ENCODE peak calls at places on chromosomes 12 and 14, in six cellular contexts. One of them, this sample, is unnamed.
A peak's percentile ranks its signal among the peaks of the same experiment; 100 is the strongest.

GRCh38 chr12:51635371-51635770 is 44.3 kb downstream of the SCN8A start:
- DNase-seq in sigmoid colon: no peak
- DNase-seq in GM12891: no peak
- DNase-seq in suprapubic skin: no peak
- DNase-seq in spleen: no peak
- DNase-seq in GM12892: no peak
- DNase-seq in this sample: no peak

GRCh38 chr12:105272814-105273416 is 36.9 kb upstream of the APPL2 start:
- DNase-seq in sigmoid colon: no peak
- DNase-seq in GM12891: no peak
- DNase-seq in suprapubic skin: no peak
- DNase-seq in spleen: no peak
- DNase-seq in GM12892: no peak
- DNase-seq in this sample: no peak

GRCh38 chr12:39375206-39375808 is 67.6 kb downstream of the KIF21A start:
- DNase-seq in sigmoid colon: no peak
- DNase-seq in GM12891: no peak
- DNase-seq in suprapubic skin: no peak
- DNase-seq in spleen: no peak
- DNase-seq in GM12892: no peak
- DNase-seq in this sample: no peak

GRCh38 chr12:57456145-57456700 is 1.1 kb downstream of the INHBE start:
- DNase-seq in sigmoid colon: no peak
- DNase-seq in GM12891: no peak
- DNase-seq in suprapubic skin: no peak
- DNase-seq in spleen: peak; percentile 76
- DNase-seq in GM12892: no peak
- DNase-seq in this sample: no peak

GRCh38 chr14:100522616-100523021 is 64.6 kb downstream of the BEGAIN start:
- DNase-seq in sigmoid colon: peak; percentile 27
- DNase-seq in GM12891: no peak
- DNase-seq in suprapubic skin: no peak
- DNase-seq in spleen: peak; percentile 28
- DNase-seq in GM12892: no peak
- DNase-seq in this sample: no peak

GRCh38 chr14:73935666-73936065 is 14.2 kb downstream of the FAM161B start:
- DNase-seq in sigmoid colon: no peak
- DNase-seq in GM12891: no peak
- DNase-seq in suprapubic skin: no peak
- DNase-seq in spleen: no peak
- DNase-seq in GM12892: no peak
- DNase-seq in this sample: no peak

GRCh38 chr12:4829793-4830162 is 79.9 kb upstream of the KCNA1 start:
- DNase-seq in sigmoid colon: no peak
- DNase-seq in GM12891: no peak
- DNase-seq in suprapubic skin: no peak
- DNase-seq in spleen: no peak
- DNase-seq in GM12892: no peak
- DNase-seq in this sample: no peak

GRCh38 chr12:10553148-10553547 is 47.5 kb downstream of the EIF2S3B start:
- DNase-seq in sigmoid colon: no peak
- DNase-seq in GM12891: no peak
- DNase-seq in suprapubic skin: no peak
- DNase-seq in spleen: no peak
- DNase-seq in GM12892: no peak
- DNase-seq in this sample: no peak

GRCh38 chr12:17283563-17283962 is 677.6 kb upstream of the LMO3 start:
- DNase-seq in sigmoid colon: no peak
- DNase-seq in GM12891: no peak
- DNase-seq in suprapubic skin: no peak
- DNase-seq in spleen: no peak
- DNase-seq in GM12892: no peak
- DNase-seq in this sample: no peak

GRCh38 chr12:102171951-102172350 is 25.7 kb downstream of the PMCH start:
- DNase-seq in sigmoid colon: no peak
- DNase-seq in GM12891: no peak
- DNase-seq in suprapubic skin: no peak
- DNase-seq in spleen: no peak
- DNase-seq in GM12892: no peak
- DNase-seq in this sample: no peak

GRCh38 chr12:52965337-52965731 is 16.4 kb downstream of the KRT18 start:
- DNase-seq in sigmoid colon: no peak
- DNase-seq in GM12891: no peak
- DNase-seq in suprapubic skin: no peak
- DNase-seq in spleen: no peak
- DNase-seq in GM12892: no peak
- DNase-seq in this sample: no peak

GRCh38 chr14:56248442-56248841 is 130.2 kb downstream of the PELI2 start:
- DNase-seq in sigmoid colon: no peak
- DNase-seq in GM12891: no peak
- DNase-seq in suprapubic skin: no peak
- DNase-seq in spleen: no peak
- DNase-seq in GM12892: no peak
- DNase-seq in this sample: no peak

GRCh38 chr12:76888775-76889174 is 10.0 kb upstream of the CSRP2 start:
- DNase-seq in sigmoid colon: no peak
- DNase-seq in GM12891: no peak
- DNase-seq in suprapubic skin: no peak
- DNase-seq in spleen: no peak
- DNase-seq in GM12892: no peak
- DNase-seq in this sample: no peak

GRCh38 chr12:64780220-64780530 is 21.0 kb upstream of the GNS start:
- DNase-seq in sigmoid colon: no peak
- DNase-seq in GM12891: no peak
- DNase-seq in suprapubic skin: no peak
- DNase-seq in spleen: no peak
- DNase-seq in GM12892: no peak
- DNase-seq in this sample: no peak

GRCh38 chr12:49888461-49889151 is 15.1 kb downstream of the FAIM2 start:
- DNase-seq in sigmoid colon: peak; percentile 57
- DNase-seq in GM12891: no peak
- DNase-seq in suprapubic skin: no peak
- DNase-seq in spleen: no peak
- DNase-seq in GM12892: no peak
- DNase-seq in this sample: peak; percentile 28

GRCh38 chr14:61533513-61534255 is 161.6 kb upstream of the HIF1A start:
- DNase-seq in sigmoid colon: no peak
- DNase-seq in GM12891: no peak
- DNase-seq in suprapubic skin: no peak
- DNase-seq in spleen: no peak
- DNase-seq in GM12892: no peak
- DNase-seq in this sample: peak; percentile 32

GRCh38 chr12:106642991-106643390 is 60.2 kb downstream of the RFX4 start:
- DNase-seq in sigmoid colon: no peak
- DNase-seq in GM12891: no peak
- DNase-seq in suprapubic skin: no peak
- DNase-seq in spleen: no peak
- DNase-seq in GM12892: no peak
- DNase-seq in this sample: no peak

GRCh38 chr12:98424726-98425401 is 90.5 kb upstream of the TMPO start:
- DNase-seq in sigmoid colon: no peak
- DNase-seq in GM12891: peak; percentile 39
- DNase-seq in suprapubic skin: no peak
- DNase-seq in spleen: no peak
- DNase-seq in GM12892: no peak
- DNase-seq in this sample: peak; percentile 71

GRCh38 chr14:50859296-50859624 is 12.6 kb upstream of the ABHD12B start:
- DNase-seq in sigmoid colon: no peak
- DNase-seq in GM12891: no peak
- DNase-seq in suprapubic skin: no peak
- DNase-seq in spleen: no peak
- DNase-seq in GM12892: no peak
- DNase-seq in this sample: no peak
- TF ChIP-seq POLR2AphosphoS5 in sigmoid colon: no peak
- TF ChIP-seq POLR2AphosphoS5 in GM12891: no peak
- TF ChIP-seq POLR2AphosphoS5 in suprapubic skin: no peak
- TF ChIP-seq POLR2AphosphoS5 in spleen: no peak
- TF ChIP-seq POLR2AphosphoS5 in GM12892: no peak
- TF ChIP-seq POLR2AphosphoS5 in this sample: no peak

GRCh38 chr14:52729925-52730707 is at the start of gene STYX:
- DNase-seq in sigmoid colon: peak; percentile 99
- DNase-seq in GM12891: peak; percentile 66
- DNase-seq in suprapubic skin: peak; percentile 99
- DNase-seq in spleen: peak; percentile 100
- DNase-seq in GM12892: peak; percentile 70
- DNase-seq in this sample: peak; percentile 99
- TF ChIP-seq POLR2AphosphoS5 in sigmoid colon: peak; percentile 86
- TF ChIP-seq POLR2AphosphoS5 in GM12891: peak; percentile 87
- TF ChIP-seq POLR2AphosphoS5 in suprapubic skin: no peak
- TF ChIP-seq POLR2AphosphoS5 in spleen: peak; percentile 90
- TF ChIP-seq POLR2AphosphoS5 in GM12892: peak; percentile 93
- TF ChIP-seq POLR2AphosphoS5 in this sample: peak; percentile 82

GRCh38 chr14:77458249-77458950 is 507 bp downstream of the AHSA1 start:
- DNase-seq in sigmoid colon: no peak
- DNase-seq in GM12891: no peak
- DNase-seq in suprapubic skin: no peak
- DNase-seq in spleen: peak; percentile 81
- DNase-seq in GM12892: no peak
- DNase-seq in this sample: peak; percentile 43

GRCh38 chr14:77455966-77456640 is 1.3 kb downstream of the VIPAS39 start:
- DNase-seq in sigmoid colon: no peak
- DNase-seq in GM12891: no peak
- DNase-seq in suprapubic skin: no peak
- DNase-seq in spleen: no peak
- DNase-seq in GM12892: no peak
- DNase-seq in this sample: no peak

GRCh38 chr14:77459072-77459723 is 1.3 kb downstream of the AHSA1 start:
- DNase-seq in sigmoid colon: no peak
- DNase-seq in GM12891: no peak
- DNase-seq in suprapubic skin: no peak
- DNase-seq in spleen: no peak
- DNase-seq in GM12892: no peak
- DNase-seq in this sample: peak; percentile 73

GRCh38 chr14:77457522-77458248 is at the start of the genes AHSA1 and VIPAS39:
- DNase-seq in sigmoid colon: peak; percentile 98
- DNase-seq in GM12891: peak; percentile 75
- DNase-seq in suprapubic skin: peak; percentile 95
- DNase-seq in spleen: peak; percentile 96
- DNase-seq in GM12892: peak; percentile 81
- DNase-seq in this sample: peak; percentile 96

DNA sequence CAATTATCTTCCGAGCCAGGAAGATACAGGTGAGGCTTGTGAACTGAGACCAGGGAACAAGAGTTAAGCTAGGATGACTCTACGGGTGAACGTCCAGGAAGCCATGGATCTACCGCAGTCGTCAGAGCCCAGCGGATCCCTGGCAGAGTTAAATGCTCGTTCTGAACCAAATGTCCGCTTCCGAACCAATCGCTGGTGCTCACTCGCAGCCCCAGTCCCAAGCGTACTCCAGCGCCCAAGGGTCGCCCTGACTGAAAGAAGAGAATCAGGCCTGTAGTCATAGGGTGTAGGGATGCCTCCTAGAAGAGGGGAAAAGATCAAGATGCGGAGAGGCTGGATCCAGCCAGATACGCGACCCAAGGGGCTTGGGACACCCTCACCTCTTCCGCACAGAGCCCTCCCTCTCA is 283 bp downstream of the VIPAS39 start:
- DNase-seq in sigmoid colon: peak; percentile 64
- DNase-seq in GM12891: no peak
- DNase-seq in suprapubic skin: no peak
- DNase-seq in spleen: no peak
- DNase-seq in GM12892: no peak
- DNase-seq in this sample: no peak
- TF ChIP-seq POLR2AphosphoS5 in sigmoid colon: no peak
- TF ChIP-seq POLR2AphosphoS5 in GM12891: peak; percentile 73
- TF ChIP-seq POLR2AphosphoS5 in suprapubic skin: no peak
- TF ChIP-seq POLR2AphosphoS5 in spleen: no peak
- TF ChIP-seq POLR2AphosphoS5 in GM12892: peak; percentile 77
- TF ChIP-seq POLR2AphosphoS5 in this sample: no peak

GRCh38 chr12:93812616-93813015 is 135.4 kb downstream of the CRADD start:
- DNase-seq in sigmoid colon: no peak
- DNase-seq in GM12891: no peak
- DNase-seq in suprapubic skin: no peak
- DNase-seq in spleen: no peak
- DNase-seq in GM12892: no peak
- DNase-seq in this sample: no peak

GRCh38 chr12:93819048-93819491 is 141.9 kb downstream of the CRADD start:
- DNase-seq in sigmoid colon: peak; percentile 96
- DNase-seq in GM12891: no peak
- DNase-seq in suprapubic skin: no peak
- DNase-seq in spleen: no peak
- DNase-seq in GM12892: no peak
- DNase-seq in this sample: peak; percentile 35

GRCh38 chr12:93813181-93813580 is 136.0 kb downstream of the CRADD start:
- DNase-seq in sigmoid colon: no peak
- DNase-seq in GM12891: no peak
- DNase-seq in suprapubic skin: no peak
- DNase-seq in spleen: no peak
- DNase-seq in GM12892: no peak
- DNase-seq in this sample: no peak

GRCh38 chr12:93818488-93819047 is 141.4 kb downstream of the CRADD start:
- DNase-seq in sigmoid colon: no peak
- DNase-seq in GM12891: no peak
- DNase-seq in suprapubic skin: no peak
- DNase-seq in spleen: no peak
- DNase-seq in GM12892: no peak
- DNase-seq in this sample: no peak

DNA sequence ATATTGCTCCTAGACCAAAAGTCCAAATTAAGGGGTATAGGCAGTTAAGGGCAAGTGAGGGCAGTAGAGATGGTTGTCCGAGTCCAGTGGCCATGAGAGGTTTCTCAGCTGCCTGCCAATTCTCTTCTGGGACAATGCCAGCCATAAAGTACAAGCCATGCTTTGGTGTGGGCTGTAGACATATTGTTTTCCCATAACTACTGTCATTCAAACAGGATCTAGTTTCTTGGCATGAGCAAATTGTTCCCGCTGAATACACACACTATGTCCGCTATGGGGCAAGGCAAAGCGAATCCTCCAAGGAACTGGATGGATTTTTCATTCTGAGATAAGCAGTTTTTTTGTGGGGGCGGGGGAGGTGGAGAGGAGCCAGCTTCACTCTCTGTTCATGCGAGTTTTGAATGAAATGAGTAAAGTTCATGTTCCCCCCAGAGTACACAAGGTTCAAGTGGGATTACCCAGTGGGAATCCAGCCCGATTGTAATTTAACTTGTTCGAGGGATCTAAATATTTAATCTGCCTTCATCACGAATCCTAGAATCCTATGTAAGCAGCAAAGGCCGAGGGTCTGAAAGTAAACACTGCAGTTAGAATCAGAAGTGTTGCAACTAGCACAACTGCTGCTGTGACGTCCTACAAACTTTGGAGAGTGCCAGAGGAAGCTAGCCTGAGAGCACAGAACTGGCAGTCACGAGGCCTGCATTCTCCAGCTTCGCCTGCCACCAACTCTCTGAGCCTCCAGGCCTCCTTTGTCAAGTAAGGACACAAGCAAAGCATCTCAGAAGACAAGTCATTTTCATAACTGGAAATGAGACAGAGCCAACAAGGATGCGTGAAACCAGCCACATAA is 137.0 kb downstream of the CRADD start:
- DNase-seq in sigmoid colon: peak; percentile 97
- DNase-seq in GM12891: no peak
- DNase-seq in suprapubic skin: peak; percentile 85
- DNase-seq in spleen: no peak
- DNase-seq in GM12892: no peak
- DNase-seq in this sample: peak; percentile 59
- TF ChIP-seq POLR2AphosphoS5 in sigmoid colon: peak; percentile 86
- TF ChIP-seq POLR2AphosphoS5 in GM12891: no peak
- TF ChIP-seq POLR2AphosphoS5 in suprapubic skin: peak; percentile 59
- TF ChIP-seq POLR2AphosphoS5 in spleen: peak; percentile 42
- TF ChIP-seq POLR2AphosphoS5 in GM12892: no peak
- TF ChIP-seq POLR2AphosphoS5 in this sample: peak; percentile 48